ENCODE peak calls at places on chromosomes 6 and 20, in four cellular contexts. One of them, this sample, is unnamed. For H3K27me3, the result is how much of the 10 kb centered on the place peaks cover.

GRCh38 chr6:126030045-126030444 is 43.7 kb downstream of the TRMT11 start:
- DNase-seq in brain microvascular endothelial cell: no peak
- DNase-seq in keratinocyte: no peak
- DNase-seq in lower lobe of right lung: no peak
- DNase-seq in this sample: no peak

GRCh38 chr20:19110866-19111460 is 101.5 kb upstream of the SLC24A3 start:
- DNase-seq in lower lobe of right lung: no peak
- DNase-seq in brain microvascular endothelial cell: no peak
- DNase-seq in keratinocyte: no peak
- DNase-seq in this sample: no peak

GRCh38 chr6:79656134-79656533 is 25.0 kb downstream of the SH3BGRL2 start:
- DNase-seq in keratinocyte: no peak
- DNase-seq in brain microvascular endothelial cell: no peak
- DNase-seq in lower lobe of right lung: no peak
- DNase-seq in this sample: no peak

GRCh38 chr6:139568956-139569538 is 194.6 kb upstream of the CITED2 start:
- DNase-seq in lower lobe of right lung: no peak
- DNase-seq in brain microvascular endothelial cell: peak
- DNase-seq in keratinocyte: no peak
- DNase-seq in this sample: peak

GRCh38 chr6:152462716-152463115 is 174.4 kb downstream of the SYNE1 start:
- DNase-seq in brain microvascular endothelial cell: no peak
- DNase-seq in lower lobe of right lung: no peak
- DNase-seq in keratinocyte: no peak
- DNase-seq in this sample: no peak

GRCh38 chr20:34536798-34537394 is 20.7 kb downstream of the DYNLRB1 start:
- DNase-seq in keratinocyte: no peak
- DNase-seq in lower lobe of right lung: peak
- DNase-seq in brain microvascular endothelial cell: peak
- DNase-seq in this sample: no peak

GRCh38 chr6:40882321-40882720 is 156.7 kb downstream of the UNC5CL start:
- DNase-seq in lower lobe of right lung: no peak
- DNase-seq in brain microvascular endothelial cell: no peak
- DNase-seq in keratinocyte: no peak
- DNase-seq in this sample: no peak

GRCh38 chr6:112298021-112298745 is 43.8 kb upstream of the LAMA4 start:
- DNase-seq in keratinocyte: no peak
- DNase-seq in brain microvascular endothelial cell: peak
- DNase-seq in lower lobe of right lung: no peak
- DNase-seq in this sample: peak

GRCh38 chr6:145756170-145756662 is 20.9 kb upstream of the EPM2A start:
- DNase-seq in lower lobe of right lung: no peak
- DNase-seq in keratinocyte: peak
- DNase-seq in brain microvascular endothelial cell: peak
- DNase-seq in this sample: no peak

GRCh38 chr20:45306431-45306982 is at the start of gene RBPJL:
- DNase-seq in lower lobe of right lung: no peak
- DNase-seq in brain microvascular endothelial cell: no peak
- DNase-seq in keratinocyte: no peak
- DNase-seq in this sample: no peak

GRCh38 chr6:33207569-33208088 is 671 bp upstream of the RING1 start:
- DNase-seq in lower lobe of right lung: peak
- DNase-seq in brain microvascular endothelial cell: peak
- DNase-seq in keratinocyte: no peak
- DNase-seq in this sample: no peak

GRCh38 chr6:149112976-149113375 is 204.5 kb upstream of the TAB2 start:
- DNase-seq in lower lobe of right lung: no peak
- DNase-seq in keratinocyte: no peak
- DNase-seq in brain microvascular endothelial cell: no peak
- DNase-seq in this sample: no peak

GRCh38 chr6:35359346-35359743 is 17.0 kb downstream of the PPARD start:
- DNase-seq in keratinocyte: no peak
- DNase-seq in lower lobe of right lung: no peak
- DNase-seq in brain microvascular endothelial cell: no peak
- DNase-seq in this sample: no peak

GRCh38 chr6:133466666-133467065 is 225.5 kb downstream of the EYA4 start:
- DNase-seq in keratinocyte: no peak
- DNase-seq in lower lobe of right lung: no peak
- DNase-seq in brain microvascular endothelial cell: peak
- DNase-seq in this sample: no peak

GRCh38 chr20:4371623-4372246 is 350.0 kb upstream of the PRND start:
- DNase-seq in brain microvascular endothelial cell: no peak
- DNase-seq in keratinocyte: no peak
- DNase-seq in lower lobe of right lung: no peak
- DNase-seq in this sample: no peak

GRCh38 chr6:7315684-7316366 is 2.8 kb upstream of the SSR1 start:
- DNase-seq in brain microvascular endothelial cell: no peak
- DNase-seq in lower lobe of right lung: no peak
- DNase-seq in keratinocyte: no peak
- DNase-seq in this sample: no peak

GRCh38 chr6:143015300-143015706 is 45.4 kb upstream of the AIG1 start:
- DNase-seq in brain microvascular endothelial cell: no peak
- DNase-seq in keratinocyte: no peak
- DNase-seq in lower lobe of right lung: no peak
- DNase-seq in this sample: no peak

GRCh38 chr6:33610057-33610456 is 11.1 kb upstream of the ITPR3 start:
- DNase-seq in brain microvascular endothelial cell: no peak
- DNase-seq in keratinocyte: no peak
- DNase-seq in lower lobe of right lung: no peak
- DNase-seq in this sample: no peak

GRCh38 chr6:75349262-75349984 is 64.8 kb upstream of the TMEM30A start:
- DNase-seq in lower lobe of right lung: peak
- DNase-seq in brain microvascular endothelial cell: peak
- DNase-seq in keratinocyte: no peak
- DNase-seq in this sample: no peak

GRCh38 chr6:85670573-85670972 is 27.9 kb upstream of the SYNCRIP start:
- DNase-seq in keratinocyte: peak
- DNase-seq in brain microvascular endothelial cell: peak
- DNase-seq in lower lobe of right lung: no peak
- DNase-seq in this sample: no peak

GRCh38 chr20:45843506-45843905 is 9.9 kb downstream of the SNX21 start:
- DNase-seq in lower lobe of right lung: no peak
- DNase-seq in brain microvascular endothelial cell: no peak
- DNase-seq in keratinocyte: no peak
- DNase-seq in this sample: no peak

DNA sequence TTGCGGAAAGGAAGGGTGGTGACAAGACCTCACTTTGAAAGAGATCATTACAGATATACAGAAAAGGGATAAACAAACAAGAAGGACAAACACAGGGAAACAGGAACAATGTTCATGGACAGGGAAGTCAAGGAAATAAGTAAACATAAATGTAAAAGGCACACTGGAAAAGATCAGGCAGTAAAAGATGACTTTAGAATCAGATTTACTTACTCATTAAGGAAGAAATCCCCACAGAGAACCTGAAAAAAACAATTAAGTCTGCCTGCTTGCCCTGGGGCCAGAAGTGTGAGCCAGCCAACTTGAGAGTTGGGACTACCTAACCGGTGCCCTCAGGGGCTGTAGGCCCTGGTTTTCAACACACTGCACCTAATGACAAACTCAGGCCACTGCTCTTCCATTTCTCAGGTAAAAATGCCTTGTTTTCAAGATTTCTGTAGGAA is 1.7 kb downstream of the APMAP start:
- DNase-seq in lower lobe of right lung: no peak
- DNase-seq in brain microvascular endothelial cell: no peak
- DNase-seq in keratinocyte: no peak
- DNase-seq in this sample: no peak
- H3K4me3 ChIP-seq in lower lobe of right lung: peak
- H3K4me3 ChIP-seq in brain microvascular endothelial cell: no peak
- H3K4me3 ChIP-seq in keratinocyte: peak
- H3K4me3 ChIP-seq in this sample: no peak

GRCh38 chr6:108766886-108767285 is 81.3 kb upstream of the ARMC2 start:
- DNase-seq in keratinocyte: no peak
- DNase-seq in brain microvascular endothelial cell: no peak
- DNase-seq in lower lobe of right lung: no peak
- DNase-seq in this sample: no peak
- H3K27me3 ChIP-seq in keratinocyte: under half
- H3K27me3 ChIP-seq in brain microvascular endothelial cell: under half
- H3K27me3 ChIP-seq in lower lobe of right lung: under half
- H3K27me3 ChIP-seq in this sample: under half

GRCh38 chr6:131281471-131282270 is 146.4 kb downstream of the AKAP7 start:
- DNase-seq in brain microvascular endothelial cell: peak
- DNase-seq in keratinocyte: no peak
- DNase-seq in lower lobe of right lung: peak
- DNase-seq in this sample: no peak
- H3K4me3 ChIP-seq in brain microvascular endothelial cell: no peak
- H3K4me3 ChIP-seq in keratinocyte: no peak
- H3K4me3 ChIP-seq in lower lobe of right lung: no peak
- H3K4me3 ChIP-seq in this sample: no peak

GRCh38 chr20:61056627-61057312 is 195.3 kb upstream of the CDH4 start:
- DNase-seq in keratinocyte: no peak
- DNase-seq in brain microvascular endothelial cell: no peak
- DNase-seq in lower lobe of right lung: no peak
- DNase-seq in this sample: no peak

GRCh38 chr20:61065853-61066252 is 186.2 kb upstream of the CDH4 start:
- DNase-seq in brain microvascular endothelial cell: no peak
- DNase-seq in keratinocyte: no peak
- DNase-seq in lower lobe of right lung: no peak
- DNase-seq in this sample: no peak

GRCh38 chr20:61066541-61066940 is 185.5 kb upstream of the CDH4 start:
- DNase-seq in keratinocyte: no peak
- DNase-seq in lower lobe of right lung: no peak
- DNase-seq in brain microvascular endothelial cell: no peak
- DNase-seq in this sample: no peak

GRCh38 chr20:61057313-61058171 is 194.5 kb upstream of the CDH4 start:
- DNase-seq in keratinocyte: no peak
- DNase-seq in brain microvascular endothelial cell: no peak
- DNase-seq in lower lobe of right lung: no peak
- DNase-seq in this sample: no peak

DNA sequence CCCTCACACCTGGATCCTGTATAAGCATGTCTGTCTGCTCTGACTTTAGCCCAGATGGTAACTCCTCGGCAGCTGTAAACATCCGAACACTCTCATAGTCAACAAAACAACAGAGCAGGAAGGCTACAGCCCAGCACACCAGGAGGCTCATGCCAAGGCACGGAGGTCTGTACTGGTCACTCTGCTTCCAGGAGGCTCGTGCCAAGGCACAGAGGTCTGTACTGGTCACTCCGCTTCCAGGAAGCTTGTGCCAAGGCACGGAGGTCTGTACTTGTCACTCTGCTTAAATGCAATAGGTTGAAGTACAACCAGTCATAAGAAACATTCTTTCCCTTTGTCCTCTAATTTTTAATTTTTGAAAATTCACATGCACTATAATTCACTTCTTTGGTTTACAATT is 190.1 kb upstream of the CDH4 start:
- DNase-seq in brain microvascular endothelial cell: no peak
- DNase-seq in lower lobe of right lung: no peak
- DNase-seq in keratinocyte: no peak
- DNase-seq in this sample: no peak
- H3K27me3 ChIP-seq in brain microvascular endothelial cell: under half
- H3K27me3 ChIP-seq in lower lobe of right lung: under half
- H3K27me3 ChIP-seq in keratinocyte: under half
- H3K27me3 ChIP-seq in this sample: under half

DNA sequence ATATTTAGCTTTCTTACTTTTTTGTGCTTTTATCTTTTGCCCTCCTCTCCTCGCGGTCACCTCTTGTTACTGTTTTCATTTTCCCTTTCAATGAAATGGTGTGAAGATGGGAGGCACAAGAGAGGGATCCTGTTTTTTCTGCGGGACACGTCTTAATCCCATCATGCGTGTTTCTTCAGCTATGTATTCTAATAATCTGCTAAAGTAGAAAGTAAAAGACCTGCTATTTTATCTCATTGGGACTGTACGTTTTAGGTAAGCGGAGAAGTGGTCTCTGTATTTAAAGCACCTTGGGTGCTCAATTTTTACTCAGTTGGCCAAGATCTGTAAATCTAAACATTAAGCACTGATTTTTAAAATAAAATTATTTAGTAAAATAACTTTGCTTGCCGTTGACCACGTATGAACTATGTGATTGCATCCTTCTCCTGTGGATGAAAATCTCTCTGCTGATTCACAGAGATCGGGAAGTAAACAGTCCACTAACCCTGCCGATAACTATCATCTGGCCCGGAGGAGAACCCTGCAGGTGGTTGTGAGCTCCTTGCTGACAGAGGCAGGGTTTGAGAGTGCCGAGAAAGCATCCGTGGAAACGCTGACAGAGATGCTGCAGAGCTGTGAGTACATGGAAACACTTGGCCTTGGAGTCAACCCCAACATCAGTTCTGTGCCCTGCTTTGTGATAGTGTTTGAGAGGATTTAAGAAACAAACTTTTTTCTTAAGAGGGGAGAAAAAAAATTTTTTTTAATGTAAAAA is 751 bp downstream of the TAF8 start:
- DNase-seq in lower lobe of right lung: no peak
- DNase-seq in brain microvascular endothelial cell: no peak
- DNase-seq in keratinocyte: no peak
- DNase-seq in this sample: no peak
- H3K4me3 ChIP-seq in lower lobe of right lung: peak
- H3K4me3 ChIP-seq in brain microvascular endothelial cell: peak
- H3K4me3 ChIP-seq in keratinocyte: peak
- H3K4me3 ChIP-seq in this sample: peak

GRCh38 chr20:63537525-63538203 is 488 bp upstream of the PTK6 start:
- DNase-seq in brain microvascular endothelial cell: peak
- DNase-seq in lower lobe of right lung: peak
- DNase-seq in keratinocyte: peak
- DNase-seq in this sample: peak

GRCh38 chr20:63536997-63537524 is at the start of gene PTK6:
- DNase-seq in keratinocyte: no peak
- DNase-seq in brain microvascular endothelial cell: no peak
- DNase-seq in lower lobe of right lung: peak
- DNase-seq in this sample: no peak

GRCh38 chr20:63539092-63539430 is 1.9 kb upstream of the PTK6 start:
- DNase-seq in brain microvascular endothelial cell: no peak
- DNase-seq in lower lobe of right lung: no peak
- DNase-seq in keratinocyte: no peak
- DNase-seq in this sample: no peak

GRCh38 chr20:63539441-63540370 is 2.5 kb upstream of the PTK6 start:
- DNase-seq in lower lobe of right lung: no peak
- DNase-seq in brain microvascular endothelial cell: no peak
- DNase-seq in keratinocyte: no peak
- DNase-seq in this sample: no peak

GRCh38 chr20:63538204-63539091 is 1.3 kb upstream of the PTK6 start:
- DNase-seq in lower lobe of right lung: peak
- DNase-seq in keratinocyte: no peak
- DNase-seq in brain microvascular endothelial cell: no peak
- DNase-seq in this sample: no peak
- H3K27me3 ChIP-seq in lower lobe of right lung: under half
- H3K27me3 ChIP-seq in keratinocyte: under half
- H3K27me3 ChIP-seq in brain microvascular endothelial cell: under half
- H3K27me3 ChIP-seq in this sample: under half

GRCh38 chr6:137415834-137416190 is 78.4 kb downstream of the OLIG3 start:
- DNase-seq in lower lobe of right lung: no peak
- DNase-seq in keratinocyte: no peak
- DNase-seq in brain microvascular endothelial cell: no peak
- DNase-seq in this sample: no peak
- H3K4me3 ChIP-seq in lower lobe of right lung: peak
- H3K4me3 ChIP-seq in keratinocyte: no peak
- H3K4me3 ChIP-seq in brain microvascular endothelial cell: no peak
- H3K4me3 ChIP-seq in this sample: no peak